ENCODE peak calls at places on chromosomes 2 and 18, in eight cellular contexts. V is retinal pigment epithelial cell; X is activated CD8-positive, alpha-beta T cell treated with anti-CD3 and anti-CD28 coated beads for 36 hours; P is OCI-LY7; G is tibial nerve; M is colonic mucosa; I is Calu3; L is mammary epithelial cell. E is an unnamed sample.

GRCh38 chr2:169090133-169090820 is 20.9 kb downstream of the DHRS9 start:
- DNase-seq in P (no peak), X (no peak), M (no peak), I (no peak), G (no peak), V (no peak), L (no peak), E (no peak)

GRCh38 chr18:23107718-23108117 is 27.6 kb upstream of the CABLES1 start:
- DNase-seq in X (no peak), P (no peak), L (peak), I (no peak), M (no peak), G (no peak), V (no peak), E (no peak)

GRCh38 chr2:33195891-33196290 is 249.1 kb downstream of the LTBP1 start:
- DNase-seq in X (no peak), L (no peak), V (no peak), P (no peak), I (no peak), M (no peak), G (no peak), E (no peak)

GRCh38 chr2:171210864-171211431 is 50.3 kb upstream of the TLK1 start:
- DNase-seq in M (no peak), X (peak), I (no peak), V (no peak), L (no peak), G (no peak), P (peak), E (no peak)

GRCh38 chr2:240569998-240570530 is 1.8 kb downstream of the RNPEPL1 start:
- DNase-seq in I (peak), V (no peak), P (no peak), M (no peak), X (no peak), G (no peak), L (no peak), E (no peak)

GRCh38 chr2:69645026-69645425 is 1.5 kb upstream of the AAK1 start:
- DNase-seq in L (no peak), G (no peak), X (peak), M (no peak), I (no peak), P (peak), V (no peak), E (no peak)

GRCh38 chr2:121664086-121664485 is 14.8 kb upstream of the CLASP1 start:
- DNase-seq in X (no peak), L (peak), G (no peak), I (peak), P (no peak), M (no peak), V (no peak), E (no peak)

GRCh38 chr18:56083097-56083865 is 495.3 kb upstream of the TCF4 start:
- DNase-seq in V (no peak), M (peak), L (no peak), X (no peak), P (no peak), G (no peak), I (no peak), E (no peak)

GRCh38 chr2:231721641-231722310 is 13.5 kb downstream of the PTMA start:
- DNase-seq in I (no peak), L (no peak), M (no peak), G (no peak), X (no peak), P (no peak), V (no peak), E (no peak)

GRCh38 chr2:32663864-32664263 is 36.0 kb downstream of the TTC27 start:
- DNase-seq in I (no peak), L (no peak), M (no peak), G (no peak), V (no peak), X (no peak), P (no peak), E (no peak)

GRCh38 chr18:7452331-7452730 is 114.8 kb upstream of the PTPRM start:
- DNase-seq in P (peak), I (peak), X (peak), L (peak), M (no peak), V (no peak), G (no peak), E (peak)

GRCh38 chr2:226581004-226581403 is 218.6 kb downstream of the IRS1 start:
- DNase-seq in X (no peak), V (no peak), M (peak), P (no peak), G (no peak), L (no peak), I (peak), E (no peak)

GRCh38 chr2:119914266-119914665 is 98.6 kb upstream of the EPB41L5 start:
- DNase-seq in M (no peak), P (no peak), V (no peak), I (no peak), X (no peak), G (no peak), L (no peak), E (no peak)

GRCh38 chr2:9388950-9389911 is 34.1 kb downstream of the ITGB1BP1 start:
- DNase-seq in P (no peak), X (no peak), V (no peak), M (no peak), I (no peak), G (no peak), L (no peak), E (no peak)

GRCh38 chr2:232838406-232838874 is 31.6 kb upstream of the SNORC start:
- DNase-seq in L (peak), M (peak), X (peak), I (peak), G (no peak), V (no peak), P (peak), E (no peak)

GRCh38 chr2:149686677-149687427 is 99.3 kb upstream of the MMADHC start:
- DNase-seq in G (no peak), I (no peak), V (no peak), L (no peak), P (no peak), M (no peak), X (no peak), E (no peak)

GRCh38 chr2:168118733-168119518 is 128.5 kb downstream of the STK39 start:
- DNase-seq in M (peak), P (peak), X (peak), G (peak), L (peak), I (peak), V (peak), E (peak)

GRCh38 chr2:241096979-241097378 is 5.1 kb downstream of the MTERF4 start:
- DNase-seq in G (no peak), I (no peak), X (no peak), L (no peak), P (no peak), V (no peak), M (no peak), E (no peak)

GRCh38 chr2:101474752-101475384 is at the start of gene RFX8:
- DNase-seq in X (peak), V (no peak), I (no peak), L (peak), P (no peak), M (no peak), G (peak), E (no peak)

GRCh38 chr2:51297488-51297887 is 265.6 kb upstream of the NRXN1 start:
- DNase-seq in G (no peak), V (no peak), I (no peak), L (peak), M (no peak), P (no peak), X (no peak), E (no peak)

GRCh38 chr2:41763091-41763490 is 284.7 kb upstream of the PKDCC start:
- DNase-seq in V (no peak), P (no peak), L (no peak), M (no peak), I (no peak), G (no peak), X (no peak), E (no peak)

GRCh38 chr18:11323359-11323819 is 174.0 kb upstream of the PIEZO2 start:
- DNase-seq in I (peak), L (peak), G (no peak), M (no peak), X (no peak), V (peak), P (no peak), E (no peak)

GRCh38 chr2:236748801-236749200 is 179.2 kb downstream of the ACKR3 start:
- DNase-seq in L (no peak), P (no peak), M (no peak), V (no peak), I (no peak), G (no peak), X (no peak), E (no peak)

GRCh38 chr2:224638338-224638823 is 53.2 kb upstream of the CUL3 start:
- DNase-seq in G (no peak), P (peak), M (peak), X (peak), L (no peak), V (no peak), I (no peak), E (no peak)

GRCh38 chr2:21195326-21195725 is 71.6 kb downstream of the TDRD15 start:
- DNase-seq in I (no peak), M (no peak), P (no peak), V (no peak), X (no peak), G (no peak), L (no peak), E (no peak)

GRCh38 chr2:208389940-208390339 is 16.7 kb upstream of the PTH2R start:
- DNase-seq in V (no peak), M (no peak), G (no peak), X (no peak), P (no peak), L (no peak), I (no peak), E (no peak)

GRCh38 chr2:63050186-63050915 is at the start of gene OTX1:
- DNase-seq in P (peak), M (peak), L (peak), V (peak), X (peak), I (peak), G (no peak), E (peak)

GRCh38 chr2:24365826-24366225 is 5.5 kb upstream of the ITSN2 start:
- DNase-seq in L (no peak), I (no peak), M (no peak), G (no peak), P (no peak), V (no peak), X (no peak), E (no peak)

GRCh38 chr2:44965684-44966083 is 24.2 kb downstream of the SIX3 start:
- DNase-seq in M (no peak), G (no peak), X (no peak), L (peak), P (no peak), V (no peak), I (no peak), E (no peak)

GRCh38 chr2:73979686-73980085 is 5.0 kb upstream of the TET3 start:
- DNase-seq in X (no peak), V (peak), P (no peak), L (peak), G (no peak), M (no peak), I (peak), E (no peak)

DNA sequence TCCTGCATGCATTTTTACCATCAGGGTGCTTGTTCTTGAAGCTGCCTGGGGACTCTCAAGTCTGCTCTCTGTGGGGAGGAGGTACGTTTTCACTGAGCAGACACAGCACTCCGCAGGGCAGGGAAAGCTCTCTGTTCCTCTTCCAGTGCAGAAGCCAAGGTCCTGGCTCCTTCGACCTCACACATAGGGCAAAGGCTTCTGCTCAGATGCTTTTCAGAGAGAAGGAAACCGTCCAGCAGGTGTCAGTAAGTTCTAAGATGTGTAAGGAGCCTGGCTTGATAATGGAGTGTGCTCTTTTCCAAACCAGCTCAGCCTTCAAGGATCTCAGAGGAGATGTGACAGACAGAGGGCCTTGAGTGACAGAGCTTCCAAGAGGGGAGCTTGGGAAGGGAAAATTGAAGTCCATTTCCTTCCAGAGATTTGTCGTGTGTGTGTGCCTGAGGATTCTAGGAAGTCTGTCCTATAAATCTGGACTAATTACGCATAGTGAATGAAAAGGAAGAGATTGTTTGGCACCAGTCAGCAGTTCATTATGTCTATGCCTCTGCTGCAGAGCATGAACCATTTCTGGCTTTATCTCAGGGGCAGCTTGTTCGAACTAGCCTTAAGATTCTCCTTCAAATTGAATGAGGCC is 67.4 kb upstream of the UPP2 start:
- DNase-seq in G (peak), I (peak), M (peak), P (peak), X (peak), V (peak), L (peak), E (peak)
- TF ChIP-seq CTCF in G (peak), I (peak), M (peak), P (peak), X (peak), V (peak), L (peak), E (peak)

GRCh38 chr2:235006461-235006860 is 54.6 kb downstream of the SH3BP4 start:
- DNase-seq in M (no peak), I (no peak), V (no peak), L (no peak), G (no peak), X (no peak), P (no peak), E (no peak)

GRCh38 chr2:235005023-235005422 is 53.2 kb downstream of the SH3BP4 start:
- DNase-seq in M (no peak), L (no peak), P (no peak), I (no peak), X (no peak), V (no peak), G (no peak), E (no peak)

GRCh38 chr2:235006986-235007385 is 55.2 kb downstream of the SH3BP4 start:
- DNase-seq in P (no peak), G (no peak), X (no peak), I (no peak), V (no peak), L (no peak), M (no peak), E (no peak)

GRCh38 chr2:235004289-235004903 is 52.6 kb downstream of the SH3BP4 start:
- DNase-seq in V (no peak), M (no peak), I (no peak), G (no peak), L (no peak), P (no peak), X (no peak), E (no peak)

DNA sequence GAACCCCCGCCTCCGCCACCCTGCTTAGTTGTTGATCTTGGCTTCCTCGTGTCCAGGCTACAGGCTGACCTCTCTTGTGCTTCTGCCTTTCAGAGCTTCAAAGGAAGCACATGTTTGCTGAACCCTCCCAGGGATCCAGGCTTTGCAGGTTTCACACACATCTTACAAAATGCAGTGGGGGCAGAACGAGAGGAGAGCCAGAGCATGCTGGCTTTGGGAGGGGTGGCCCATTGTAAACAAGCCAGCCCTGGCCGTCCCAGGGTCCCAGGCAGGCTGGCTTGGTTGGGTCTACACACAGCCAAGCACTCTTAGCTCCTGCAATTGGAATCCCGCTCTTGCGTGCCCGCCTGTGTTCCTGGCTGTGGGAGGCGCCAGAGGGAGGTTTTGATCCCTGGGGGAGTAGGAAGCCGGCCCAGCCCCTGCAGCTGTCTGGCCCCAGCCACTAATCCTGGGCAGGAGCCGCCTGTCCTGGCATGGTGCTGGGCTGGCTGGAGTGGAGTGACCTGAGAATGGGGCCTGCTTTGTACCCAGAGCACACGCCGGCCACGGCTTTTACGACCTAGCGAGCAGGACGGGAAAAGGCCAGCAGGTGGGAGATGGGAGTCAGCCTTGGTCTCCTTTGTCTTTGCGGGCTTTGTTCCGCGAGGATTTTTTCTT is 53.9 kb downstream of the SH3BP4 start:
- DNase-seq in P (no peak), V (no peak), G (no peak), I (no peak), M (peak), L (no peak), X (no peak), E (peak)
- TF ChIP-seq CTCF in P (no peak), V (peak), G (no peak), I (no peak), M (no peak), L (no peak), X (no peak), E (peak)

GRCh38 chr2:176137249-176137573 is 7.7 kb downstream of the HOXD8 start:
- DNase-seq in M (no peak), G (no peak), X (no peak), P (no peak), I (no peak), L (no peak), V (no peak), E (no peak)

GRCh38 chr2:176134978-176135575 is 5.6 kb downstream of the HOXD8 start:
- DNase-seq in I (no peak), L (no peak), X (no peak), V (no peak), G (no peak), M (no peak), P (no peak), E (no peak)

GRCh38 chr2:176137883-176138282 is 8.4 kb downstream of the HOXD8 start:
- DNase-seq in L (no peak), P (no peak), V (no peak), G (no peak), I (no peak), M (no peak), X (no peak), E (no peak)

GRCh38 chr2:176138526-176139169 is 9.1 kb downstream of the HOXD8 start:
- DNase-seq in X (no peak), M (no peak), V (no peak), L (no peak), I (no peak), P (no peak), G (no peak), E (no peak)

DNA sequence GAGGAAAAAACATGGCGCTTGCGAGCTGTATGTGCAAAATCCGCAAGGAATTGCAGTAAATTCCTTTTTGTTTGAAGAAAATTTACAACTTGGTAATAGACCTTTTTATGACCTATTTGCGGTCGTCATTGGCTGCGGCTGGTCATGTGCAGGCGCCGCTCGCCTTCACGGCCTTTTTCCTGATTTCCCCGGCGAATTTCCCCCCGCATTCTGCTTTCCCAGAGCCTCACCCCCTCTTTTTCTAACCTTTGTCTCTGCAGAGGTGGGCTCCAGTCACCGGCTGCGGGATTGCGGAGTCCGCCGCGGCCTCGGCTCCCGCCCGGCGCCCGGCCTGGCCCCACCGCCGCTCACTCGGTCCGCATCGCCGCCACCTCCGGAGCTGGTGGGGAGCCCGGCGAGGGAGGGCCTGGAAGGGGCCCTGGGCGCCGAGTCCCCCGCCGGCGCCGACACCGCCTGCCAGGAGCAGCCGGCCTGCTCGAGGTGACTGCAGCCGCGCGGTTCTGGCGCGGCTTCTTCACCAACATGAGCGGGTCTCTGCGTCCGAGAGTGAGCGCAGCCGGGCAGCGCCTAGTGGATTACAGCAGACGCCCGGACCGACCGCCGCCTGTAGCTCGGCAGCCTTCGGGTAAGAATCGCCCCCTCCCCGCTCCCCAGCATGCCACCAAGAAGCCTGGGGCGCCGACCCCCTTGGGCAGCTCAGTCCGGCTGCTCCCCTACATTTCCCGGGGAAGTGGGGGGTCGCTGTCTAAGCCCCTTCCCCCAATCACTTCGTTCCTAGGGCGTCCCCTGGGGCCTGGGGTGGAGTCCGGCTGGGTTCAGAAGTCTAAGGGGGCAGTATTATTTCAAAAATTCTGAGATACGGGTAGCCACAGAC is 7.1 kb downstream of the HOXD8 start:
- DNase-seq in G (no peak), M (peak), L (no peak), I (no peak), P (no peak), X (no peak), V (no peak), E (no peak)
- TF ChIP-seq CTCF in G (no peak), M (no peak), L (no peak), I (no peak), P (no peak), X (no peak), V (no peak), E (no peak)

DNA sequence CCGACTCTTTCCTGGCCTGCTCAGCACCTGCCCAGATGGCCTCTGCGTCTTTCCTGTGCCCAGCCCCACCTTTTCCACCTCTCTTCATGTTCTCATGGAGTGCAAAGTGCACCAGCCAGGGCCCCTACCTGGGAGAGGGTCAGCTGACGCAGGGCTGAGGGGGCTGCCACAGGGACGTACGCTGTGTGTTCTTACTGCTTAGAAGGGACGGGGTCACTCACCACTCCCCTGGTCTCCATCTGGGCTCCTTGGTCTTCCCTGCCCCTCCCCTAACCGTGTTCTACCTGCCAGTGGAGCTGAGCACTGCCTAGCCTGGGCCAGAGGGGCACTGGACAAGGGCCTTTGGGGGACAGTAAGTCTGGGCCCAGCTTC is 8.6 kb downstream of the ERFE start:
- DNase-seq in P (no peak), V (no peak), L (no peak), X (no peak), M (no peak), I (no peak), G (no peak), E (no peak)
- TF ChIP-seq CTCF in P (no peak), V (no peak), L (no peak), X (no peak), M (no peak), I (no peak), G (no peak), E (no peak)